ENCODE peak calls at places on chromosome 22, in seven cellular contexts. U, G, O, V, W, F and T are unnamed samples.

GRCh38 chr22:29202231-29203192 is 3.2 kb upstream of the EMID1 start:
- DNase-seq in U (peak), G (no peak), O (peak), V (peak), W (no peak), F (peak), T (no peak)

GRCh38 chr22:43849731-43850130 is 12.6 kb downstream of the SULT4A1 start:
- DNase-seq in U (no peak), G (no peak), O (no peak), V (no peak), W (no peak), F (no peak), T (no peak)

GRCh38 chr22:17471901-17472566 is 91.3 kb upstream of the SLC25A18 start:
- DNase-seq in U (no peak), G (no peak), O (no peak), V (no peak), W (no peak), F (no peak), T (no peak)

GRCh38 chr22:43151251-43152000 is at the start of gene TSPO:
- DNase-seq in U (peak), G (no peak), O (peak), V (peak), W (peak), F (peak), T (no peak)

GRCh38 chr22:45717787-45718186 is 46.2 kb downstream of the ATXN10 start:
- DNase-seq in U (peak), G (no peak), O (no peak), V (peak), W (no peak), F (no peak), T (peak)

GRCh38 chr22:32858121-32858703 is 56.7 kb downstream of the TIMP3 start:
- DNase-seq in U (no peak), G (no peak), O (no peak), V (no peak), W (no peak), F (no peak), T (no peak)

GRCh38 chr22:50169181-50169759 is 1.3 kb upstream of the PANX2 start:
- DNase-seq in U (no peak), G (no peak), O (no peak), V (no peak), W (no peak), F (no peak), T (no peak)

GRCh38 chr22:26711205-26711958 is 54.0 kb downstream of the MIAT start:
- DNase-seq in U (no peak), G (no peak), O (no peak), V (no peak), W (no peak), F (no peak), T (no peak)

GRCh38 chr22:19271273-19271855 is 20.2 kb downstream of the CLTCL1 start:
- DNase-seq in U (no peak), G (no peak), O (no peak), V (no peak), W (no peak), F (no peak), T (no peak)

GRCh38 chr22:28259774-28260173 is 340.7 kb upstream of the PITPNB start:
- DNase-seq in U (no peak), G (no peak), O (no peak), V (no peak), W (no peak), F (no peak), T (no peak)

GRCh38 chr22:26890870-26891269 is 233.5 kb downstream of the MIAT start:
- DNase-seq in U (peak), G (no peak), O (no peak), V (no peak), W (no peak), F (no peak), T (no peak)

GRCh38 chr22:48895831-48896765 is 931.6 kb downstream of the BRD1 start:
- DNase-seq in U (no peak), G (no peak), O (no peak), V (no peak), W (no peak), F (no peak), T (no peak)

GRCh38 chr22:37716708-37717107 is 19.9 kb downstream of the TRIOBP start:
- DNase-seq in U (no peak), G (no peak), O (no peak), V (no peak), W (no peak), F (peak), T (no peak)

GRCh38 chr22:49294656-49295464 is 532.8 kb downstream of the BRD1 start:
- DNase-seq in U (no peak), G (no peak), O (no peak), V (no peak), W (no peak), F (no peak), T (no peak)

GRCh38 chr22:46122511-46122971 is 27.8 kb upstream of the PPARA start:
- DNase-seq in U (peak), G (peak), O (peak), V (no peak), W (peak), F (peak), T (no peak)

GRCh38 chr22:23192133-23192532 is 11.8 kb downstream of the BCR start:
- DNase-seq in U (no peak), G (no peak), O (no peak), V (no peak), W (no peak), F (no peak), T (no peak)

GRCh38 chr22:28629420-28630184 is 50.0 kb downstream of the TTC28 start:
- DNase-seq in U (peak), G (no peak), O (no peak), V (no peak), W (no peak), F (peak), T (no peak)

GRCh38 chr22:39524753-39525657 is 4.6 kb downstream of the ATF4 start:
- DNase-seq in U (no peak), G (no peak), O (no peak), V (no peak), W (no peak), F (no peak), T (no peak)